ENCODE peak calls at places on chromosomes 7 and 10, in eight cellular contexts. X, U, P, S, J, Z, L and R are unnamed samples.

GRCh38 chr7:35485436-35485835 is 209.5 kb downstream of the HERPUD2 start:
- DNase-seq in S (no peak), P (no peak), U (no peak), L (no peak), X (no peak), Z (no peak), J (no peak), R (no peak)

GRCh38 chr7:140230517-140230861 is 53.7 kb upstream of the KDM7A start:
- DNase-seq in X (no peak), S (no peak), Z (peak), L (no peak), U (peak), J (peak), P (peak), R (peak)

GRCh38 chr7:50397320-50397970 is 52.7 kb downstream of the FIGNL1 start:
- DNase-seq in U (no peak), J (no peak), S (no peak), P (no peak), Z (no peak), L (no peak), X (no peak), R (no peak)

GRCh38 chr10:50990568-50991495 is 83.5 kb upstream of the PRKG1 start:
- DNase-seq in S (no peak), X (peak), P (no peak), J (peak), U (no peak), L (peak), Z (peak), R (no peak)

GRCh38 chr10:34109952-34110702 is 705.0 kb downstream of the PARD3 start:
- DNase-seq in L (no peak), P (no peak), J (no peak), U (no peak), Z (no peak), X (peak), S (peak), R (no peak)

GRCh38 chr10:18737236-18737635 is 78.0 kb downstream of the ARL5B start:
- DNase-seq in P (no peak), S (no peak), L (no peak), U (no peak), Z (no peak), J (no peak), X (peak), R (no peak)

GRCh38 chr10:35129185-35129674 is 2.6 kb downstream of the CREM start:
- DNase-seq in Z (no peak), X (peak), U (no peak), L (no peak), J (no peak), S (no peak), P (no peak), R (no peak)

GRCh38 chr7:66503036-66503370 is 125.7 kb upstream of the KCTD7 start:
- DNase-seq in S (no peak), Z (peak), J (no peak), U (no peak), X (no peak), P (peak), L (no peak), R (no peak)

GRCh38 chr10:124997791-124998623 is 56.1 kb downstream of the ZRANB1 start:
- DNase-seq in S (no peak), Z (peak), X (no peak), P (peak), L (peak), U (no peak), J (no peak), R (peak)

GRCh38 chr10:21732067-21732772 is 198.2 kb downstream of the MLLT10 start:
- DNase-seq in P (peak), S (peak), L (peak), Z (peak), X (peak), U (no peak), J (peak), R (peak)

GRCh38 chr10:42933454-42934340 is 143.2 kb upstream of the RET start:
- DNase-seq in J (peak), P (peak), L (no peak), Z (peak), S (no peak), X (peak), U (no peak), R (no peak)

GRCh38 chr7:159192013-159192412 is 47.3 kb upstream of the VIPR2 start:
- DNase-seq in S (peak), L (no peak), P (no peak), X (no peak), Z (no peak), U (no peak), J (no peak), R (no peak)

GRCh38 chr10:75723319-75723965 is 292.0 kb downstream of the LRMDA start:
- DNase-seq in Z (no peak), J (no peak), S (no peak), X (no peak), P (no peak), U (no peak), L (no peak), R (no peak)

GRCh38 chr7:118185163-118185860 is 1.3 kb downstream of the LSM8 start:
- DNase-seq in U (no peak), S (peak), X (peak), Z (no peak), L (no peak), P (no peak), J (no peak), R (no peak)

GRCh38 chr10:23897267-23897666 is 311.7 kb upstream of the KIAA1217 start:
- DNase-seq in P (no peak), U (no peak), L (no peak), X (no peak), Z (no peak), J (no peak), S (no peak), R (no peak)

GRCh38 chr7:79096361-79096805 is 357.1 kb downstream of the MAGI2 start:
- DNase-seq in Z (no peak), L (no peak), P (no peak), X (peak), S (no peak), J (no peak), U (no peak), R (no peak)

GRCh38 chr10:50624866-50625491 is 1.2 kb upstream of the SGMS1 start:
- DNase-seq in X (peak), L (peak), U (peak), Z (peak), P (no peak), J (peak), S (peak), R (peak)

GRCh38 chr10:129993621-129994020 is 29.5 kb upstream of the EBF3 start:
- DNase-seq in J (no peak), X (peak), L (no peak), U (no peak), S (no peak), Z (no peak), P (no peak), R (no peak)

GRCh38 chr7:47724335-47724982 is 142.5 kb upstream of the TNS3 start:
- DNase-seq in P (no peak), J (no peak), L (no peak), Z (no peak), X (peak), U (no peak), S (no peak), R (no peak)

GRCh38 chr7:1255817-1256340 is 23.2 kb downstream of the UNCX start:
- DNase-seq in U (no peak), X (no peak), P (peak), S (no peak), L (no peak), Z (no peak), J (no peak), R (peak)

GRCh38 chr10:68955786-68956532 is at the start of gene DDX21:
- DNase-seq in X (peak), J (peak), Z (peak), S (peak), P (peak), L (peak), U (peak), R (peak)
- TF ChIP-seq POLR2A in X (peak), J (peak), Z (peak), S (peak), P (no peak), L (no peak), U (peak), R (peak)

GRCh38 chr7:92437956-92438491 is 9.3 kb upstream of the GATAD1 start:
- DNase-seq in J (no peak), Z (no peak), X (no peak), S (no peak), U (no peak), P (no peak), L (no peak), R (no peak)
- TF ChIP-seq POLR2A in J (no peak), Z (no peak), X (no peak), S (no peak), U (no peak), P (no peak), L (no peak), R (no peak)

GRCh38 chr7:74231232-74231590 is 21.4 kb downstream of the LAT2 start:
- DNase-seq in S (peak), P (peak), J (no peak), L (no peak), X (no peak), Z (peak), U (no peak), R (no peak)
- TF ChIP-seq POLR2A in S (peak), P (no peak), J (no peak), L (no peak), X (no peak), Z (no peak), U (no peak), R (no peak)

DNA sequence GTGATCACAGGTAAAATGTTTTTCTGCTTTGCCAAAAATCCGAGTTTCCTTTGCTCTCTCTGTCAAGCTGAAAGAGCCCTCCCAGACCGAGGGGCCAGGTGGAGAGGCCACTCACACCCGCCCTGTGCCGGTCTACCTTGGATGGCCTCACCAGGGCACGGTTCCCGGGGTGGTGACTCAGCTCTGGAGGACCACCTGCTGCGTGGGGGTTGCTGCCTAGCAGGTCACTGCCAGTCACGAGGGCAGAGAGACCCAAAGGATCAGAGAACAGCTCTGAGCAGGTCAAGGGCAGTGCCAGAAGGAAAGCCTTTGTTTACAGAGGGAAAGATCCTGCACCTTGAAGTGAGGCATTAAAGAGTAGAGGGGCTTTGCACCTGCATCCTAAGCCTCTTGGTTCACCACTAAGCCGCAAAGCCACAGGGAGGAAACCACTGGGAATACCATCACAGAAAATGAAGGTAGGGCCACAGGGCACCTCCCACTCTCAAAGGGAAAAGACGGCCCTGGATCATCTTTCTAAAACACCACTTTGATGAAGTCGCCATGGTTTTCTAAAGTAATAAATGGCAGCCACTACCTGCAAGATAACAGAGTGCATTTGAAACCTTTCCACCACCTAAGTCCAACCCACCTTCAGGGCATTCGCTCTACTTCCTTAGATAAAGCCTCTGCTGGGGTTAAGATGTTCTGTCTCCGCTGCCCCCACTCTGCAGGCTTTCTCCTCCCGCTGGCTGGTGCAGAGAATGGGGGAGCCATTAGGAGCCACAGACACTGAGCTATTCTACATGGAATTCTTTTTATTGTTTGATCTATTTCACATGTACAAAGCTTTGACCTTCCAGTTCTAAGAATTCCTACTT is 160.4 kb upstream of the KLF14 start:
- DNase-seq in X (peak), P (no peak), U (no peak), S (no peak), L (peak), J (peak), Z (peak), R (peak)
- TF ChIP-seq POLR2A in X (no peak), P (no peak), U (no peak), S (no peak), L (no peak), J (peak), Z (no peak), R (no peak)